ENCODE peak calls at places on chromosomes 1 and 21, in eight cellular contexts. V, O, R, Z, B, N, K and E are unnamed samples.

GRCh38 chr1:39657923-39658485 is 13.9 kb downstream of the NT5C1A start:
- DNase-seq in N (peak), O (peak), Z (peak), B (peak), K (peak), R (no peak), V (peak), E (peak)

GRCh38 chr1:115052454-115053083 is 22.9 kb downstream of the TSHB start:
- DNase-seq in Z (peak), B (peak), K (peak), O (peak), R (peak), V (peak), N (no peak), E (peak)

GRCh38 chr1:20343149-20343936 is 52.7 kb downstream of the VWA5B1 start:
- DNase-seq in K (peak), O (no peak), R (peak), N (no peak), B (no peak), Z (peak), V (no peak), E (peak)

GRCh38 chr21:45709696-45710268 is 66.3 kb downstream of the PCBP3 start:
- DNase-seq in R (no peak), V (no peak), K (no peak), Z (no peak), O (no peak), N (no peak), B (no peak), E (no peak)

GRCh38 chr1:219379691-219380090 is 206.0 kb downstream of the LYPLAL1 start:
- DNase-seq in R (no peak), Z (no peak), O (no peak), K (no peak), N (no peak), B (no peak), V (no peak), E (no peak)

GRCh38 chr1:245542365-245542764 is 387.6 kb downstream of the KIF26B start:
- DNase-seq in N (no peak), B (no peak), Z (no peak), K (no peak), R (no peak), O (no peak), V (no peak), E (no peak)

GRCh38 chr1:238485906-238486219 is 595.1 kb upstream of the ZP4 start:
- DNase-seq in O (no peak), N (no peak), Z (no peak), B (no peak), K (no peak), V (no peak), R (no peak), E (no peak)

GRCh38 chr1:15833069-15833679 is 14.3 kb upstream of the SPEN start:
- DNase-seq in K (peak), R (peak), B (peak), Z (no peak), V (peak), N (no peak), O (peak), E (no peak)

GRCh38 chr1:179091691-179092165 is 9.9 kb downstream of the TOR3A start:
- DNase-seq in R (no peak), O (peak), Z (no peak), V (no peak), K (no peak), N (no peak), B (no peak), E (peak)

GRCh38 chr21:28938726-28939125 is 54.0 kb downstream of the LTN1 start:
- DNase-seq in K (no peak), Z (no peak), R (no peak), O (peak), N (no peak), V (peak), B (no peak), E (no peak)